ENCODE peak calls at places on chromosomes 7 and 10, in nine cellular contexts. I is stimulated activated CD4-positive, alpha-beta T cell treated with anti-CD3 and anti-CD28 coated beads, Interleukin-12 subunit alpha, Interleukin-12 subunit beta, amount 100 ng/mL, for 4 hours; J is psoas muscle; P is astrocyte of the spinal cord; V is effector CD4-positive, alpha-beta T cell; E is left kidney; A is NB4; Y is body of pancreas; S is sigmoid colon. G is an unnamed sample.

GRCh38 chr7:111529507-111530355 is 32.6 kb downstream of the IMMP2L start:
- DNase-seq in I (no peak), J (no peak), P (peak), V (no peak), E (no peak), A (no peak), Y (no peak), S (no peak), G (no peak)

GRCh38 chr10:46992794-46993552 is 81.7 kb downstream of the PTPN20 start:
- DNase-seq in I (no peak), J (peak), P (peak), V (no peak), E (peak), A (peak), Y (peak), S (peak), G (peak)

GRCh38 chr10:25820496-25821415 is 113.3 kb upstream of the MYO3A start:
- DNase-seq in I (no peak), J (no peak), P (no peak), V (no peak), E (no peak), A (peak), Y (no peak), S (no peak), G (no peak)

GRCh38 chr7:30562498-30562897 is 32.2 kb upstream of the GARS1 start:
- DNase-seq in I (no peak), J (no peak), P (peak), V (no peak), E (peak), A (no peak), Y (no peak), S (no peak), G (no peak)

GRCh38 chr7:45435846-45436245 is 138.3 kb upstream of the ADCY1 start:
- DNase-seq in I (no peak), J (no peak), P (peak), V (no peak), E (no peak), A (peak), Y (no peak), S (no peak), G (peak)

GRCh38 chr10:110527731-110528171 is 30.0 kb downstream of the DUSP5 start:
- DNase-seq in I (no peak), J (no peak), P (no peak), V (no peak), E (no peak), A (no peak), Y (no peak), S (no peak), G (no peak)

GRCh38 chr7:138008588-138009349 is 6.9 kb upstream of the CREB3L2 start:
- DNase-seq in I (no peak), J (no peak), P (peak), V (no peak), E (peak), A (peak), Y (peak), S (no peak), G (peak)

GRCh38 chr7:99860281-99861127 is 16.3 kb downstream of the OR2AE1 start:
- DNase-seq in I (no peak), J (peak), P (peak), V (no peak), E (peak), A (no peak), Y (peak), S (no peak), G (peak)

GRCh38 chr10:72215611-72216549 is at the start of the genes ANAPC16 and ASCC1:
- DNase-seq in I (peak), J (peak), P (peak), V (peak), E (peak), A (peak), Y (peak), S (peak), G (peak)

GRCh38 chr10:61140765-61141392 is 196.9 kb upstream of the RHOBTB1 start:
- DNase-seq in I (no peak), J (no peak), P (peak), V (no peak), E (peak), A (peak), Y (peak), S (peak), G (peak)

GRCh38 chr7:91263359-91264082 is 712 bp upstream of the FZD1 start:
- DNase-seq in I (no peak), J (peak), P (no peak), V (no peak), E (peak), A (peak), Y (peak), S (peak), G (peak)

GRCh38 chr7:152313879-152314604 is 121.8 kb downstream of the KMT2C start:
- DNase-seq in I (no peak), J (no peak), P (peak), V (no peak), E (peak), A (peak), Y (peak), S (no peak), G (peak)

GRCh38 chr10:21334891-21335696 is 190.4 kb downstream of the SKIDA1 start:
- DNase-seq in I (no peak), J (peak), P (peak), V (no peak), E (peak), A (no peak), Y (peak), S (peak), G (peak)

GRCh38 chr7:28081016-28081415 is 99.6 kb downstream of the JAZF1 start:
- DNase-seq in I (no peak), J (peak), P (no peak), V (no peak), E (no peak), A (peak), Y (peak), S (no peak), G (no peak)